ENCODE peak calls at places on chromosome 10, in seven cellular contexts. N is hepatocyte; B is naive thymus-derived CD4-positive, alpha-beta T cell; S is CD4-positive, alpha-beta T cell; E is colonic mucosa; P is CD4-positive, CD25-positive, alpha-beta regulatory T cell; X is esophagus squamous epithelium. J is an unnamed sample.

GRCh38 chr10:5625992-5626777 is 40.2 kb downstream of the ASB13 start:
- DNase-seq in S (no peak), X (no peak), B (no peak), E (peak; percentile 32), P (no peak), N (no peak), J (no peak)

GRCh38 chr10:84177541-84178386 is 4.2 kb downstream of the GPR15LG start:
- DNase-seq in B (peak; percentile 71), X (no peak), E (no peak), S (peak; percentile 36), P (no peak), N (no peak), J (peak; percentile 70)

GRCh38 chr10:86282664-86283465 is 83.7 kb downstream of the GRID1 start:
- DNase-seq in E (peak; percentile 9), B (no peak), P (no peak), N (no peak), S (no peak), X (no peak), J (peak; percentile 75)

GRCh38 chr10:96512997-96513685 is 585 bp downstream of the TLL2 start:
- DNase-seq in X (no peak), P (peak; percentile 39), E (peak; percentile 24), S (no peak), N (peak; percentile 42), B (no peak), J (no peak)

GRCh38 chr10:109928393-109928792 is 5.1 kb upstream of the XPNPEP1 start:
- DNase-seq in P (no peak), B (no peak), S (no peak), X (no peak), N (no peak), E (no peak), J (no peak)

GRCh38 chr10:117801691-117802090 is 245.1 kb downstream of the RAB11FIP2 start:
- DNase-seq in E (no peak), X (no peak), B (no peak), N (no peak), S (no peak), P (no peak), J (no peak)

GRCh38 chr10:34889004-34889869 is 74.1 kb upstream of the PARD3 start:
- DNase-seq in P (no peak), X (no peak), N (no peak), S (no peak), B (no peak), E (no peak), J (no peak)

GRCh38 chr10:11975795-11976194 is 66.8 kb downstream of the UPF2 start:
- DNase-seq in B (no peak), E (no peak), X (no peak), P (no peak), N (no peak), S (no peak), J (no peak)

GRCh38 chr10:75211007-75211735 is 575 bp downstream of the VDAC2 start:
- DNase-seq in S (no peak), P (peak; percentile 5), X (no peak), E (peak; percentile 70), B (peak; percentile 16), N (peak; percentile 63), J (no peak)

DNA sequence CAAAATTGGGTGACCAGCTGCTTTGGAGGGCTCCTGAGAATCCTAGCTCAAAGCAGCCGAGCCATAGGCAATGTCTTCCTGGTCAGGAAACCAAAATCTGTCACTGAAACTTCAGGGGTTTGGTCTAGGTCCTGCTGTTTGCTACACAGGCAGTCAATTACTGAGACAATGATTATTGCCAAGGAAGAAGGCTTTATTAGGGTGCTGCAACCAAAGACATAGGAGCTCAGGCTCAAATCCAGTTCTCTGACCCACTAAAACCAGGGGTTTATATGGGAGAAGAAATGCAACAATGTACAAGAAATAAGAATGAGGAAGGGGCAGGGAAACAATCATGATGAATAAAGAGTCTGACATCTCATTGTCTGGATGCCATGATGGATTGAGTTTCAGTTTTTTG is 410.3 kb upstream of the ZWINT start:
- DNase-seq in N (no peak), E (no peak), S (no peak), B (no peak), X (no peak), P (no peak), J (no peak)
- H3K9me3 ChIP-seq in N (no peaks in the 10 kb centered on the region), E (no peaks in the 10 kb centered on the region), S (peaks cover 8% of the 10 kb centered on the region), B (no peaks in the 10 kb centered on the region), X (peaks cover 13% of the 10 kb centered on the region), P (peaks cover 2% of the 10 kb centered on the region), J (no peaks in the 10 kb centered on the region)

GRCh38 chr10:124294811-124295770 is 123.6 kb downstream of the OAT start:
- DNase-seq in P (no peak), S (no peak), X (no peak), B (no peak), N (no peak), E (no peak), J (no peak)
- H3K9me3 ChIP-seq in P (no peaks in the 10 kb centered on the region), S (no peaks in the 10 kb centered on the region), X (no peaks in the 10 kb centered on the region), B (no peaks in the 10 kb centered on the region), N (no peaks in the 10 kb centered on the region), E (no peaks in the 10 kb centered on the region), J (no peaks in the 10 kb centered on the region)

GRCh38 chr10:128567561-128567960 is 441.3 kb upstream of the MKI67 start:
- DNase-seq in P (no peak), E (no peak), N (no peak), X (no peak), S (no peak), B (no peak), J (no peak)
- H3K9me3 ChIP-seq in P (no peaks in the 10 kb centered on the region), E (no peaks in the 10 kb centered on the region), N (no peaks in the 10 kb centered on the region), X (peaks cover 6% of the 10 kb centered on the region), S (no peaks in the 10 kb centered on the region), B (no peaks in the 10 kb centered on the region), J (no peaks in the 10 kb centered on the region)

DNA sequence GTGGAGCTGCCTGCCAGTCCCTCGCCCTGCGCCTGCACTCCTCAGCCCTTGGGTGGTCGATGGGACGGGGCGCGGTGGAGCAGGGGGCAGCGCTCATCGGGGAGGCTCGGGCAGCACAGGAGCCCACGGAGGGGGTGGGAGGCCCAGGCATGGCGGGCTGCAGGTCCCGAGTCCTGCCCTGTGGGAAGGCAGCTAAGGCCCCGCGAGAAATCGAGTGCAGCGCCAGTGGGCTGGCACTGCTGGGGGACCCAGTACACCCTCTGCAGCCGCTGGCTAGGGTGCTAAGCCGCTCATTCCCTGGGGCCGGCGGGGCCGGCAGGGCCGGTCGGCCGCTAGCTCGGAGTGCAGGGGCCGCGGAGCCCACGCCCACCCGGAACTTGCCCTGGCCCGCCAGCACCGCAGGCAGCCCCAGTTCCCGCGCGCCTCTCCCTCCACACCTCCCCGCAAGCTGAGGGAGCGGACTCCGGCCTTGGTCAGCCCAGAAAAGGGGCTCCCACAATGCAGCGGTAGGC is 565.9 kb upstream of the NRG3 start:
- DNase-seq in S (no peak), B (no peak), X (no peak), N (no peak), P (no peak), E (no peak), J (no peak)
- H3K9me3 ChIP-seq in S (no peaks in the 10 kb centered on the region), B (no peaks in the 10 kb centered on the region), X (peaks cover 13% of the 10 kb centered on the region), N (no peaks in the 10 kb centered on the region), P (no peaks in the 10 kb centered on the region), E (no peaks in the 10 kb centered on the region), J (no peaks in the 10 kb centered on the region)

GRCh38 chr10:1573334-1573969 is 163.9 kb downstream of the ADARB2 start:
- DNase-seq in X (no peak), S (no peak), B (no peak), N (no peak), E (no peak), P (no peak), J (no peak)
- H3K9me3 ChIP-seq in X (no peaks in the 10 kb centered on the region), S (no peaks in the 10 kb centered on the region), B (no peaks in the 10 kb centered on the region), N (no peaks in the 10 kb centered on the region), E (no peaks in the 10 kb centered on the region), P (no peaks in the 10 kb centered on the region), J (no peaks in the 10 kb centered on the region)

GRCh38 chr10:133163889-133164815 is 4.1 kb downstream of the KNDC1 start:
- DNase-seq in P (no peak), X (no peak), B (no peak), S (no peak), N (no peak), E (no peak), J (no peak)

GRCh38 chr10:133166504-133166827 is 6.4 kb downstream of the KNDC1 start:
- DNase-seq in N (no peak), E (no peak), P (no peak), S (no peak), X (no peak), B (no peak), J (no peak)

GRCh38 chr10:133166828-133167692 is 7.0 kb downstream of the KNDC1 start:
- DNase-seq in P (no peak), S (no peak), B (no peak), N (no peak), X (no peak), E (no peak), J (no peak)

GRCh38 chr10:133164816-133165555 is 5.0 kb downstream of the KNDC1 start:
- DNase-seq in X (no peak), S (no peak), N (no peak), P (no peak), E (no peak), B (no peak), J (no peak)

GRCh38 chr10:133165556-133166503 is 5.8 kb downstream of the KNDC1 start:
- DNase-seq in S (no peak), B (no peak), N (no peak), P (no peak), E (no peak), X (no peak), J (no peak)
- H3K9me3 ChIP-seq in S (no peaks in the 10 kb centered on the region), B (no peaks in the 10 kb centered on the region), N (no peaks in the 10 kb centered on the region), P (no peaks in the 10 kb centered on the region), E (no peaks in the 10 kb centered on the region), X (no peaks in the 10 kb centered on the region), J (no peaks in the 10 kb centered on the region)

GRCh38 chr10:38127812-38128211 is 33.7 kb downstream of the ZNF37A start:
- DNase-seq in X (no peak), B (no peak), S (no peak), P (no peak), E (no peak), N (no peak), J (no peak)
- H3K9me3 ChIP-seq in X (peaks cover 94% of the 10 kb centered on the region), B (peaks cover 15% of the 10 kb centered on the region), S (peaks cover 90% of the 10 kb centered on the region), P (peaks cover 80% of the 10 kb centered on the region), E (no peaks in the 10 kb centered on the region), N (no peaks in the 10 kb centered on the region), J (peaks cover 33% of the 10 kb centered on the region)

GRCh38 chr10:133018491-133018890 is 69.2 kb upstream of the ADGRA1 start:
- DNase-seq in S (no peak), X (no peak), P (no peak), B (no peak), N (no peak), E (no peak), J (no peak)
- H3K9me3 ChIP-seq in S (no peaks in the 10 kb centered on the region), X (no peaks in the 10 kb centered on the region), P (no peaks in the 10 kb centered on the region), B (no peaks in the 10 kb centered on the region), N (no peaks in the 10 kb centered on the region), E (no peaks in the 10 kb centered on the region), J (no peaks in the 10 kb centered on the region)

DNA sequence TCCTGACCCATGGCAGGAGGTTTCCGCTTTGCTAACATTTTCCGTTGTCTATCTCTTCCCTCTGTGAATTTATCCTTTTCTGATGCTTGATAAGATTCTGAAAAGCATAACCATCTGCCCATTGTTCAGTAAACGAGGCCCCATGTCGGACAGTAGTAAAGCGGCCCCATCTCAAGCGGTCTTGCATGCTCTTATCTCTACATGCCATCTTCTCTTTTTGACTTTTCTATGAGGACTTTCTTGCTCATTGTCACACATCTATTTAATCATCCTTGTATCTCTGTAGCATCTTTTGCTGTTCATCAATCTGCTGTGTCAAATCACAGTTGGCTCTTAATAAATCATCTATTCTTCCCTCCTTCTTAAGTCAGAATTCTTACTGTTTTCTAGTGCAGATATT is 37.6 kb downstream of the ZNF248 start:
- DNase-seq in S (no peak), P (no peak), X (no peak), B (no peak), N (no peak), E (no peak), J (no peak)
- H3K9me3 ChIP-seq in S (peaks cover 68% of the 10 kb centered on the region), P (peaks cover 17% of the 10 kb centered on the region), X (peaks cover 88% of the 10 kb centered on the region), B (no peaks in the 10 kb centered on the region), N (no peaks in the 10 kb centered on the region), E (no peaks in the 10 kb centered on the region), J (peaks cover 28% of the 10 kb centered on the region)

J was measured in vagina.